ENCODE peak calls at places on chromosomes 3 and 15, in eight cellular contexts. One of them, this sample, is unnamed.
A peak's percentile ranks its signal among the peaks of the same experiment; 100 is the strongest.

GRCh38 chr15:61367953-61368352 is 138.9 kb upstream of the RORA start:
- DNase-seq in fibroblast of villous mesenchyme: no peak
- DNase-seq in stimulated activated CD8-positive, alpha-beta memory T cell treated with anti-CD3 and anti-CD28 coated beads, Interleukin-15, amount 100 ng/mL, for 4 hours: no peak
- DNase-seq in CD4-positive, CD25-positive, alpha-beta regulatory T cell: no peak
- DNase-seq in stimulated activated CD4-positive, alpha-beta T cell treated with anti-CD3 and anti-CD28 coated beads, Interleukin-12 subunit alpha, Interleukin-12 subunit beta, amount 100 ng/mL, for 4 hours: no peak
- DNase-seq in GF-D8: no peak
- DNase-seq in NCI-H146: peak; percentile 64
- DNase-seq in psoas muscle: no peak
- DNase-seq in this sample: no peak

GRCh38 chr3:107414325-107414964 is 37.2 kb downstream of the CCDC54 start:
- DNase-seq in stimulated activated CD8-positive, alpha-beta memory T cell treated with anti-CD3 and anti-CD28 coated beads, Interleukin-15, amount 100 ng/mL, for 4 hours: no peak
- DNase-seq in NCI-H146: no peak
- DNase-seq in fibroblast of villous mesenchyme: no peak
- DNase-seq in GF-D8: no peak
- DNase-seq in CD4-positive, CD25-positive, alpha-beta regulatory T cell: peak; percentile 65
- DNase-seq in stimulated activated CD4-positive, alpha-beta T cell treated with anti-CD3 and anti-CD28 coated beads, Interleukin-12 subunit alpha, Interleukin-12 subunit beta, amount 100 ng/mL, for 4 hours: no peak
- DNase-seq in psoas muscle: no peak
- DNase-seq in this sample: no peak

GRCh38 chr3:197425485-197426131 is 127.2 kb upstream of the DLG1 start:
- DNase-seq in psoas muscle: no peak
- DNase-seq in fibroblast of villous mesenchyme: no peak
- DNase-seq in CD4-positive, CD25-positive, alpha-beta regulatory T cell: no peak
- DNase-seq in stimulated activated CD4-positive, alpha-beta T cell treated with anti-CD3 and anti-CD28 coated beads, Interleukin-12 subunit alpha, Interleukin-12 subunit beta, amount 100 ng/mL, for 4 hours: no peak
- DNase-seq in stimulated activated CD8-positive, alpha-beta memory T cell treated with anti-CD3 and anti-CD28 coated beads, Interleukin-15, amount 100 ng/mL, for 4 hours: no peak
- DNase-seq in NCI-H146: no peak
- DNase-seq in GF-D8: no peak
- DNase-seq in this sample: no peak

GRCh38 chr3:114446605-114447004 is 152.8 kb downstream of the TIGIT start:
- DNase-seq in stimulated activated CD8-positive, alpha-beta memory T cell treated with anti-CD3 and anti-CD28 coated beads, Interleukin-15, amount 100 ng/mL, for 4 hours: no peak
- DNase-seq in GF-D8: no peak
- DNase-seq in stimulated activated CD4-positive, alpha-beta T cell treated with anti-CD3 and anti-CD28 coated beads, Interleukin-12 subunit alpha, Interleukin-12 subunit beta, amount 100 ng/mL, for 4 hours: no peak
- DNase-seq in NCI-H146: no peak
- DNase-seq in fibroblast of villous mesenchyme: no peak
- DNase-seq in CD4-positive, CD25-positive, alpha-beta regulatory T cell: no peak
- DNase-seq in psoas muscle: peak; percentile 48
- DNase-seq in this sample: no peak

GRCh38 chr3:162810776-162811175 is 1314.2 kb downstream of the OTOL1 start:
- DNase-seq in fibroblast of villous mesenchyme: no peak
- DNase-seq in CD4-positive, CD25-positive, alpha-beta regulatory T cell: no peak
- DNase-seq in NCI-H146: no peak
- DNase-seq in GF-D8: no peak
- DNase-seq in stimulated activated CD8-positive, alpha-beta memory T cell treated with anti-CD3 and anti-CD28 coated beads, Interleukin-15, amount 100 ng/mL, for 4 hours: no peak
- DNase-seq in stimulated activated CD4-positive, alpha-beta T cell treated with anti-CD3 and anti-CD28 coated beads, Interleukin-12 subunit alpha, Interleukin-12 subunit beta, amount 100 ng/mL, for 4 hours: no peak
- DNase-seq in psoas muscle: no peak
- DNase-seq in this sample: no peak

GRCh38 chr15:56772868-56773639 is 39.7 kb upstream of the ZNF280D start:
- DNase-seq in fibroblast of villous mesenchyme: peak; percentile 77
- DNase-seq in stimulated activated CD4-positive, alpha-beta T cell treated with anti-CD3 and anti-CD28 coated beads, Interleukin-12 subunit alpha, Interleukin-12 subunit beta, amount 100 ng/mL, for 4 hours: no peak
- DNase-seq in stimulated activated CD8-positive, alpha-beta memory T cell treated with anti-CD3 and anti-CD28 coated beads, Interleukin-15, amount 100 ng/mL, for 4 hours: no peak
- DNase-seq in CD4-positive, CD25-positive, alpha-beta regulatory T cell: no peak
- DNase-seq in GF-D8: peak; percentile 62
- DNase-seq in NCI-H146: peak; percentile 2
- DNase-seq in psoas muscle: no peak
- DNase-seq in this sample: no peak

GRCh38 chr3:57168151-57168550 is 3.0 kb upstream of the IL17RD start:
- DNase-seq in psoas muscle: no peak
- DNase-seq in NCI-H146: no peak
- DNase-seq in stimulated activated CD8-positive, alpha-beta memory T cell treated with anti-CD3 and anti-CD28 coated beads, Interleukin-15, amount 100 ng/mL, for 4 hours: no peak
- DNase-seq in fibroblast of villous mesenchyme: no peak
- DNase-seq in stimulated activated CD4-positive, alpha-beta T cell treated with anti-CD3 and anti-CD28 coated beads, Interleukin-12 subunit alpha, Interleukin-12 subunit beta, amount 100 ng/mL, for 4 hours: no peak
- DNase-seq in GF-D8: no peak
- DNase-seq in CD4-positive, CD25-positive, alpha-beta regulatory T cell: no peak
- DNase-seq in this sample: no peak

GRCh38 chr3:77682162-77682561 is 642.3 kb downstream of the ROBO2 start:
- DNase-seq in stimulated activated CD4-positive, alpha-beta T cell treated with anti-CD3 and anti-CD28 coated beads, Interleukin-12 subunit alpha, Interleukin-12 subunit beta, amount 100 ng/mL, for 4 hours: no peak
- DNase-seq in NCI-H146: no peak
- DNase-seq in stimulated activated CD8-positive, alpha-beta memory T cell treated with anti-CD3 and anti-CD28 coated beads, Interleukin-15, amount 100 ng/mL, for 4 hours: no peak
- DNase-seq in fibroblast of villous mesenchyme: no peak
- DNase-seq in psoas muscle: no peak
- DNase-seq in GF-D8: no peak
- DNase-seq in CD4-positive, CD25-positive, alpha-beta regulatory T cell: no peak
- DNase-seq in this sample: no peak

GRCh38 chr3:16898595-16899395 is 14.0 kb downstream of the PLCL2 start:
- DNase-seq in stimulated activated CD4-positive, alpha-beta T cell treated with anti-CD3 and anti-CD28 coated beads, Interleukin-12 subunit alpha, Interleukin-12 subunit beta, amount 100 ng/mL, for 4 hours: no peak
- DNase-seq in psoas muscle: no peak
- DNase-seq in stimulated activated CD8-positive, alpha-beta memory T cell treated with anti-CD3 and anti-CD28 coated beads, Interleukin-15, amount 100 ng/mL, for 4 hours: no peak
- DNase-seq in NCI-H146: no peak
- DNase-seq in fibroblast of villous mesenchyme: no peak
- DNase-seq in CD4-positive, CD25-positive, alpha-beta regulatory T cell: no peak
- DNase-seq in GF-D8: no peak
- DNase-seq in this sample: peak; percentile 26

GRCh38 chr15:73986055-73986775 is 5.9 kb downstream of the STOML1 start:
- DNase-seq in psoas muscle: no peak
- DNase-seq in GF-D8: no peak
- DNase-seq in CD4-positive, CD25-positive, alpha-beta regulatory T cell: no peak
- DNase-seq in NCI-H146: no peak
- DNase-seq in stimulated activated CD8-positive, alpha-beta memory T cell treated with anti-CD3 and anti-CD28 coated beads, Interleukin-15, amount 100 ng/mL, for 4 hours: no peak
- DNase-seq in stimulated activated CD4-positive, alpha-beta T cell treated with anti-CD3 and anti-CD28 coated beads, Interleukin-12 subunit alpha, Interleukin-12 subunit beta, amount 100 ng/mL, for 4 hours: no peak
- DNase-seq in fibroblast of villous mesenchyme: no peak
- DNase-seq in this sample: no peak

GRCh38 chr3:24017305-24017704 is 72.2 kb downstream of the NR1D2 start:
- DNase-seq in stimulated activated CD8-positive, alpha-beta memory T cell treated with anti-CD3 and anti-CD28 coated beads, Interleukin-15, amount 100 ng/mL, for 4 hours: no peak
- DNase-seq in GF-D8: no peak
- DNase-seq in CD4-positive, CD25-positive, alpha-beta regulatory T cell: no peak
- DNase-seq in fibroblast of villous mesenchyme: no peak
- DNase-seq in NCI-H146: no peak
- DNase-seq in stimulated activated CD4-positive, alpha-beta T cell treated with anti-CD3 and anti-CD28 coated beads, Interleukin-12 subunit alpha, Interleukin-12 subunit beta, amount 100 ng/mL, for 4 hours: no peak
- DNase-seq in psoas muscle: no peak
- DNase-seq in this sample: no peak

GRCh38 chr15:90761629-90762028 is 44.5 kb downstream of the BLM start:
- DNase-seq in fibroblast of villous mesenchyme: no peak
- DNase-seq in stimulated activated CD4-positive, alpha-beta T cell treated with anti-CD3 and anti-CD28 coated beads, Interleukin-12 subunit alpha, Interleukin-12 subunit beta, amount 100 ng/mL, for 4 hours: no peak
- DNase-seq in stimulated activated CD8-positive, alpha-beta memory T cell treated with anti-CD3 and anti-CD28 coated beads, Interleukin-15, amount 100 ng/mL, for 4 hours: no peak
- DNase-seq in psoas muscle: no peak
- DNase-seq in GF-D8: no peak
- DNase-seq in CD4-positive, CD25-positive, alpha-beta regulatory T cell: no peak
- DNase-seq in NCI-H146: no peak
- DNase-seq in this sample: no peak

GRCh38 chr3:167032267-167032876 is 347.7 kb downstream of the ZBBX start:
- DNase-seq in GF-D8: no peak
- DNase-seq in psoas muscle: no peak
- DNase-seq in fibroblast of villous mesenchyme: peak; percentile 45
- DNase-seq in stimulated activated CD4-positive, alpha-beta T cell treated with anti-CD3 and anti-CD28 coated beads, Interleukin-12 subunit alpha, Interleukin-12 subunit beta, amount 100 ng/mL, for 4 hours: no peak
- DNase-seq in NCI-H146: peak; percentile 94
- DNase-seq in stimulated activated CD8-positive, alpha-beta memory T cell treated with anti-CD3 and anti-CD28 coated beads, Interleukin-15, amount 100 ng/mL, for 4 hours: no peak
- DNase-seq in CD4-positive, CD25-positive, alpha-beta regulatory T cell: no peak
- DNase-seq in this sample: no peak

GRCh38 chr3:16203671-16204629 is 29.5 kb downstream of the GALNT15 start:
- DNase-seq in NCI-H146: no peak
- DNase-seq in fibroblast of villous mesenchyme: no peak
- DNase-seq in stimulated activated CD4-positive, alpha-beta T cell treated with anti-CD3 and anti-CD28 coated beads, Interleukin-12 subunit alpha, Interleukin-12 subunit beta, amount 100 ng/mL, for 4 hours: no peak
- DNase-seq in stimulated activated CD8-positive, alpha-beta memory T cell treated with anti-CD3 and anti-CD28 coated beads, Interleukin-15, amount 100 ng/mL, for 4 hours: no peak
- DNase-seq in GF-D8: no peak
- DNase-seq in CD4-positive, CD25-positive, alpha-beta regulatory T cell: no peak
- DNase-seq in psoas muscle: no peak
- DNase-seq in this sample: no peak

GRCh38 chr3:183291511-183292031 is 38.5 kb downstream of the B3GNT5 start:
- DNase-seq in stimulated activated CD8-positive, alpha-beta memory T cell treated with anti-CD3 and anti-CD28 coated beads, Interleukin-15, amount 100 ng/mL, for 4 hours: no peak
- DNase-seq in NCI-H146: no peak
- DNase-seq in GF-D8: no peak
- DNase-seq in stimulated activated CD4-positive, alpha-beta T cell treated with anti-CD3 and anti-CD28 coated beads, Interleukin-12 subunit alpha, Interleukin-12 subunit beta, amount 100 ng/mL, for 4 hours: no peak
- DNase-seq in psoas muscle: no peak
- DNase-seq in fibroblast of villous mesenchyme: peak; percentile 85
- DNase-seq in CD4-positive, CD25-positive, alpha-beta regulatory T cell: no peak
- DNase-seq in this sample: no peak

GRCh38 chr15:40937762-40938529 is 8.8 kb downstream of the DLL4 start:
- DNase-seq in psoas muscle: no peak
- DNase-seq in fibroblast of villous mesenchyme: no peak
- DNase-seq in NCI-H146: no peak
- DNase-seq in stimulated activated CD4-positive, alpha-beta T cell treated with anti-CD3 and anti-CD28 coated beads, Interleukin-12 subunit alpha, Interleukin-12 subunit beta, amount 100 ng/mL, for 4 hours: no peak
- DNase-seq in CD4-positive, CD25-positive, alpha-beta regulatory T cell: peak; percentile 29
- DNase-seq in stimulated activated CD8-positive, alpha-beta memory T cell treated with anti-CD3 and anti-CD28 coated beads, Interleukin-15, amount 100 ng/mL, for 4 hours: no peak
- DNase-seq in GF-D8: no peak
- DNase-seq in this sample: no peak

GRCh38 chr3:55455915-55456314 is 31.2 kb downstream of the WNT5A start:
- DNase-seq in stimulated activated CD4-positive, alpha-beta T cell treated with anti-CD3 and anti-CD28 coated beads, Interleukin-12 subunit alpha, Interleukin-12 subunit beta, amount 100 ng/mL, for 4 hours: no peak
- DNase-seq in psoas muscle: peak; percentile 65
- DNase-seq in NCI-H146: no peak
- DNase-seq in fibroblast of villous mesenchyme: no peak
- DNase-seq in GF-D8: no peak
- DNase-seq in stimulated activated CD8-positive, alpha-beta memory T cell treated with anti-CD3 and anti-CD28 coated beads, Interleukin-15, amount 100 ng/mL, for 4 hours: no peak
- DNase-seq in CD4-positive, CD25-positive, alpha-beta regulatory T cell: no peak
- DNase-seq in this sample: no peak

GRCh38 chr3:535566-536416 is 339.2 kb downstream of the CHL1 start:
- DNase-seq in stimulated activated CD4-positive, alpha-beta T cell treated with anti-CD3 and anti-CD28 coated beads, Interleukin-12 subunit alpha, Interleukin-12 subunit beta, amount 100 ng/mL, for 4 hours: no peak
- DNase-seq in fibroblast of villous mesenchyme: peak; percentile 2
- DNase-seq in psoas muscle: peak; percentile 73
- DNase-seq in GF-D8: no peak
- DNase-seq in NCI-H146: no peak
- DNase-seq in stimulated activated CD8-positive, alpha-beta memory T cell treated with anti-CD3 and anti-CD28 coated beads, Interleukin-15, amount 100 ng/mL, for 4 hours: no peak
- DNase-seq in CD4-positive, CD25-positive, alpha-beta regulatory T cell: no peak
- DNase-seq in this sample: peak; percentile 71

GRCh38 chr3:22692239-22692638 is 510.9 kb upstream of the UBE2E2 start:
- DNase-seq in stimulated activated CD4-positive, alpha-beta T cell treated with anti-CD3 and anti-CD28 coated beads, Interleukin-12 subunit alpha, Interleukin-12 subunit beta, amount 100 ng/mL, for 4 hours: no peak
- DNase-seq in psoas muscle: no peak
- DNase-seq in fibroblast of villous mesenchyme: peak; percentile 5
- DNase-seq in NCI-H146: no peak
- DNase-seq in CD4-positive, CD25-positive, alpha-beta regulatory T cell: no peak
- DNase-seq in stimulated activated CD8-positive, alpha-beta memory T cell treated with anti-CD3 and anti-CD28 coated beads, Interleukin-15, amount 100 ng/mL, for 4 hours: no peak
- DNase-seq in GF-D8: no peak
- DNase-seq in this sample: no peak

GRCh38 chr3:55591893-55592292 is 104.8 kb upstream of the WNT5A start:
- DNase-seq in psoas muscle: no peak
- DNase-seq in fibroblast of villous mesenchyme: no peak
- DNase-seq in stimulated activated CD8-positive, alpha-beta memory T cell treated with anti-CD3 and anti-CD28 coated beads, Interleukin-15, amount 100 ng/mL, for 4 hours: no peak
- DNase-seq in CD4-positive, CD25-positive, alpha-beta regulatory T cell: no peak
- DNase-seq in NCI-H146: no peak
- DNase-seq in stimulated activated CD4-positive, alpha-beta T cell treated with anti-CD3 and anti-CD28 coated beads, Interleukin-12 subunit alpha, Interleukin-12 subunit beta, amount 100 ng/mL, for 4 hours: no peak
- DNase-seq in GF-D8: no peak
- DNase-seq in this sample: no peak

GRCh38 chr15:32683231-32683630 is 34.6 kb upstream of the GREM1 start:
- DNase-seq in stimulated activated CD8-positive, alpha-beta memory T cell treated with anti-CD3 and anti-CD28 coated beads, Interleukin-15, amount 100 ng/mL, for 4 hours: no peak
- DNase-seq in GF-D8: no peak
- DNase-seq in CD4-positive, CD25-positive, alpha-beta regulatory T cell: no peak
- DNase-seq in stimulated activated CD4-positive, alpha-beta T cell treated with anti-CD3 and anti-CD28 coated beads, Interleukin-12 subunit alpha, Interleukin-12 subunit beta, amount 100 ng/mL, for 4 hours: no peak
- DNase-seq in NCI-H146: no peak
- DNase-seq in psoas muscle: no peak
- DNase-seq in fibroblast of villous mesenchyme: no peak
- DNase-seq in this sample: no peak

GRCh38 chr3:159675285-159675684 is 313.4 kb upstream of the IL12A start:
- DNase-seq in fibroblast of villous mesenchyme: no peak
- DNase-seq in stimulated activated CD4-positive, alpha-beta T cell treated with anti-CD3 and anti-CD28 coated beads, Interleukin-12 subunit alpha, Interleukin-12 subunit beta, amount 100 ng/mL, for 4 hours: no peak
- DNase-seq in stimulated activated CD8-positive, alpha-beta memory T cell treated with anti-CD3 and anti-CD28 coated beads, Interleukin-15, amount 100 ng/mL, for 4 hours: no peak
- DNase-seq in psoas muscle: no peak
- DNase-seq in GF-D8: no peak
- DNase-seq in CD4-positive, CD25-positive, alpha-beta regulatory T cell: no peak
- DNase-seq in NCI-H146: no peak
- DNase-seq in this sample: no peak

GRCh38 chr3:11498646-11499045 is 145.1 kb downstream of the VGLL4 start:
- DNase-seq in stimulated activated CD8-positive, alpha-beta memory T cell treated with anti-CD3 and anti-CD28 coated beads, Interleukin-15, amount 100 ng/mL, for 4 hours: no peak
- DNase-seq in stimulated activated CD4-positive, alpha-beta T cell treated with anti-CD3 and anti-CD28 coated beads, Interleukin-12 subunit alpha, Interleukin-12 subunit beta, amount 100 ng/mL, for 4 hours: no peak
- DNase-seq in psoas muscle: peak; percentile 64
- DNase-seq in NCI-H146: no peak
- DNase-seq in fibroblast of villous mesenchyme: peak; percentile 61
- DNase-seq in GF-D8: no peak
- DNase-seq in CD4-positive, CD25-positive, alpha-beta regulatory T cell: no peak
- DNase-seq in this sample: peak; percentile 91

GRCh38 chr15:78944669-78945407 is at the start of gene CTSH:
- DNase-seq in psoas muscle: peak; percentile 88
- DNase-seq in CD4-positive, CD25-positive, alpha-beta regulatory T cell: peak; percentile 80
- DNase-seq in NCI-H146: peak; percentile 87
- DNase-seq in stimulated activated CD4-positive, alpha-beta T cell treated with anti-CD3 and anti-CD28 coated beads, Interleukin-12 subunit alpha, Interleukin-12 subunit beta, amount 100 ng/mL, for 4 hours: peak; percentile 77
- DNase-seq in stimulated activated CD8-positive, alpha-beta memory T cell treated with anti-CD3 and anti-CD28 coated beads, Interleukin-15, amount 100 ng/mL, for 4 hours: peak; percentile 50
- DNase-seq in GF-D8: no peak
- DNase-seq in fibroblast of villous mesenchyme: peak; percentile 40
- DNase-seq in this sample: peak; percentile 96

GRCh38 chr3:146160964-146161724 is at the start of gene PLOD2:
- DNase-seq in fibroblast of villous mesenchyme: peak; percentile 95
- DNase-seq in CD4-positive, CD25-positive, alpha-beta regulatory T cell: peak; percentile 4
- DNase-seq in stimulated activated CD8-positive, alpha-beta memory T cell treated with anti-CD3 and anti-CD28 coated beads, Interleukin-15, amount 100 ng/mL, for 4 hours: no peak
- DNase-seq in GF-D8: no peak
- DNase-seq in stimulated activated CD4-positive, alpha-beta T cell treated with anti-CD3 and anti-CD28 coated beads, Interleukin-12 subunit alpha, Interleukin-12 subunit beta, amount 100 ng/mL, for 4 hours: no peak
- DNase-seq in NCI-H146: peak; percentile 98
- DNase-seq in psoas muscle: peak; percentile 83
- DNase-seq in this sample: peak; percentile 78

GRCh38 chr3:15367059-15367458 is 34.7 kb upstream of the SH3BP5 start:
- DNase-seq in GF-D8: no peak
- DNase-seq in stimulated activated CD8-positive, alpha-beta memory T cell treated with anti-CD3 and anti-CD28 coated beads, Interleukin-15, amount 100 ng/mL, for 4 hours: no peak
- DNase-seq in NCI-H146: no peak
- DNase-seq in CD4-positive, CD25-positive, alpha-beta regulatory T cell: no peak
- DNase-seq in psoas muscle: no peak
- DNase-seq in fibroblast of villous mesenchyme: peak; percentile 37
- DNase-seq in stimulated activated CD4-positive, alpha-beta T cell treated with anti-CD3 and anti-CD28 coated beads, Interleukin-12 subunit alpha, Interleukin-12 subunit beta, amount 100 ng/mL, for 4 hours: no peak
- DNase-seq in this sample: no peak

GRCh38 chr3:141945726-141946125 is 69.3 kb downstream of the ATP1B3 start:
- DNase-seq in GF-D8: no peak
- DNase-seq in CD4-positive, CD25-positive, alpha-beta regulatory T cell: no peak
- DNase-seq in NCI-H146: no peak
- DNase-seq in fibroblast of villous mesenchyme: no peak
- DNase-seq in stimulated activated CD8-positive, alpha-beta memory T cell treated with anti-CD3 and anti-CD28 coated beads, Interleukin-15, amount 100 ng/mL, for 4 hours: no peak
- DNase-seq in psoas muscle: no peak
- DNase-seq in stimulated activated CD4-positive, alpha-beta T cell treated with anti-CD3 and anti-CD28 coated beads, Interleukin-12 subunit alpha, Interleukin-12 subunit beta, amount 100 ng/mL, for 4 hours: no peak
- DNase-seq in this sample: no peak

GRCh38 chr3:194031867-194032635 is 103.9 kb upstream of the HES1 start:
- DNase-seq in CD4-positive, CD25-positive, alpha-beta regulatory T cell: no peak
- DNase-seq in fibroblast of villous mesenchyme: no peak
- DNase-seq in psoas muscle: no peak
- DNase-seq in GF-D8: no peak
- DNase-seq in NCI-H146: no peak
- DNase-seq in stimulated activated CD8-positive, alpha-beta memory T cell treated with anti-CD3 and anti-CD28 coated beads, Interleukin-15, amount 100 ng/mL, for 4 hours: no peak
- DNase-seq in stimulated activated CD4-positive, alpha-beta T cell treated with anti-CD3 and anti-CD28 coated beads, Interleukin-12 subunit alpha, Interleukin-12 subunit beta, amount 100 ng/mL, for 4 hours: no peak
- DNase-seq in this sample: no peak

GRCh38 chr15:67137951-67138935 is 72.8 kb downstream of the SMAD3 start:
- DNase-seq in NCI-H146: no peak
- DNase-seq in fibroblast of villous mesenchyme: peak; percentile 58
- DNase-seq in psoas muscle: no peak
- DNase-seq in CD4-positive, CD25-positive, alpha-beta regulatory T cell: no peak
- DNase-seq in stimulated activated CD4-positive, alpha-beta T cell treated with anti-CD3 and anti-CD28 coated beads, Interleukin-12 subunit alpha, Interleukin-12 subunit beta, amount 100 ng/mL, for 4 hours: no peak
- DNase-seq in GF-D8: no peak
- DNase-seq in stimulated activated CD8-positive, alpha-beta memory T cell treated with anti-CD3 and anti-CD28 coated beads, Interleukin-15, amount 100 ng/mL, for 4 hours: no peak
- DNase-seq in this sample: no peak

GRCh38 chr3:190357468-190357867 is 30.5 kb upstream of the CLDN16 start:
- DNase-seq in stimulated activated CD8-positive, alpha-beta memory T cell treated with anti-CD3 and anti-CD28 coated beads, Interleukin-15, amount 100 ng/mL, for 4 hours: no peak
- DNase-seq in fibroblast of villous mesenchyme: peak; percentile 85
- DNase-seq in NCI-H146: no peak
- DNase-seq in CD4-positive, CD25-positive, alpha-beta regulatory T cell: no peak
- DNase-seq in GF-D8: no peak
- DNase-seq in stimulated activated CD4-positive, alpha-beta T cell treated with anti-CD3 and anti-CD28 coated beads, Interleukin-12 subunit alpha, Interleukin-12 subunit beta, amount 100 ng/mL, for 4 hours: no peak
- DNase-seq in psoas muscle: no peak
- DNase-seq in this sample: no peak

GRCh38 chr15:58433597-58434333 is 2.0 kb downstream of the LIPC start:
- DNase-seq in stimulated activated CD8-positive, alpha-beta memory T cell treated with anti-CD3 and anti-CD28 coated beads, Interleukin-15, amount 100 ng/mL, for 4 hours: no peak
- DNase-seq in stimulated activated CD4-positive, alpha-beta T cell treated with anti-CD3 and anti-CD28 coated beads, Interleukin-12 subunit alpha, Interleukin-12 subunit beta, amount 100 ng/mL, for 4 hours: no peak
- DNase-seq in NCI-H146: no peak
- DNase-seq in fibroblast of villous mesenchyme: peak; percentile 38
- DNase-seq in CD4-positive, CD25-positive, alpha-beta regulatory T cell: no peak
- DNase-seq in psoas muscle: no peak
- DNase-seq in GF-D8: no peak
- DNase-seq in this sample: no peak

GRCh38 chr3:62119139-62119538 is 254.2 kb downstream of the FEZF2 start:
- DNase-seq in stimulated activated CD8-positive, alpha-beta memory T cell treated with anti-CD3 and anti-CD28 coated beads, Interleukin-15, amount 100 ng/mL, for 4 hours: no peak
- DNase-seq in CD4-positive, CD25-positive, alpha-beta regulatory T cell: no peak
- DNase-seq in stimulated activated CD4-positive, alpha-beta T cell treated with anti-CD3 and anti-CD28 coated beads, Interleukin-12 subunit alpha, Interleukin-12 subunit beta, amount 100 ng/mL, for 4 hours: no peak
- DNase-seq in NCI-H146: no peak
- DNase-seq in psoas muscle: peak; percentile 82
- DNase-seq in fibroblast of villous mesenchyme: no peak
- DNase-seq in GF-D8: no peak
- DNase-seq in this sample: no peak

GRCh38 chr3:59608356-59608755 is 558.5 kb upstream of the CFAP20DC start:
- DNase-seq in GF-D8: no peak
- DNase-seq in stimulated activated CD4-positive, alpha-beta T cell treated with anti-CD3 and anti-CD28 coated beads, Interleukin-12 subunit alpha, Interleukin-12 subunit beta, amount 100 ng/mL, for 4 hours: no peak
- DNase-seq in stimulated activated CD8-positive, alpha-beta memory T cell treated with anti-CD3 and anti-CD28 coated beads, Interleukin-15, amount 100 ng/mL, for 4 hours: no peak
- DNase-seq in fibroblast of villous mesenchyme: no peak
- DNase-seq in CD4-positive, CD25-positive, alpha-beta regulatory T cell: no peak
- DNase-seq in NCI-H146: peak; percentile 96
- DNase-seq in psoas muscle: no peak
- DNase-seq in this sample: no peak

GRCh38 chr3:62101488-62101887 is 271.9 kb downstream of the FEZF2 start:
- DNase-seq in psoas muscle: no peak
- DNase-seq in CD4-positive, CD25-positive, alpha-beta regulatory T cell: no peak
- DNase-seq in NCI-H146: no peak
- DNase-seq in stimulated activated CD8-positive, alpha-beta memory T cell treated with anti-CD3 and anti-CD28 coated beads, Interleukin-15, amount 100 ng/mL, for 4 hours: no peak
- DNase-seq in fibroblast of villous mesenchyme: no peak
- DNase-seq in GF-D8: no peak
- DNase-seq in stimulated activated CD4-positive, alpha-beta T cell treated with anti-CD3 and anti-CD28 coated beads, Interleukin-12 subunit alpha, Interleukin-12 subunit beta, amount 100 ng/mL, for 4 hours: no peak
- DNase-seq in this sample: no peak